ENCODE peak calls at places on chromosomes 2 and 18, in six cellular contexts. G is transverse colon, B is A549, V is SK-N-SH, K is K562, D is tibial nerve. A is an unnamed sample.

GRCh38 chr18:36419913-36420531 is 122.5 kb downstream of the FHOD3 start:
- DNase-seq in D (no peak), G (no peak), B (peak), K (peak), V (no peak), A (no peak)

GRCh38 chr2:12032421-12032820 is 286.0 kb downstream of the LPIN1 start:
- DNase-seq in K (no peak), D (no peak), G (no peak), B (no peak), V (no peak), A (no peak)

GRCh38 chr18:63452273-63452672 is 24.5 kb upstream of the SERPINB5 start:
- DNase-seq in V (no peak), B (no peak), D (no peak), G (peak), K (no peak), A (no peak)

GRCh38 chr2:201769664-201770373 is 10.9 kb downstream of the ALS2 start:
- DNase-seq in D (no peak), G (no peak), B (no peak), V (peak), K (no peak), A (no peak)

GRCh38 chr18:23703057-23703986 is 14.1 kb downstream of the LAMA3 start:
- DNase-seq in V (peak), K (peak), D (no peak), G (no peak), B (peak), A (no peak)

GRCh38 chr2:101152195-101153076 is 1.3 kb upstream of the TBC1D8 start:
- DNase-seq in D (no peak), B (peak), K (peak), V (peak), G (peak), A (peak)

GRCh38 chr2:161415467-161416293 is 417 bp upstream of the TBR1 start:
- DNase-seq in V (peak), G (no peak), D (no peak), B (no peak), K (no peak), A (no peak)

GRCh38 chr2:86053166-86053565 is 52.5 kb downstream of the POLR1A start:
- DNase-seq in D (no peak), V (no peak), K (no peak), G (no peak), B (no peak), A (no peak)

GRCh38 chr2:239378918-239379640 is 21.7 kb downstream of the HDAC4 start:
- DNase-seq in G (no peak), K (no peak), D (peak), V (no peak), B (no peak), A (no peak)

GRCh38 chr2:173079968-173080860 is 4.6 kb downstream of the MAP3K20 start:
- DNase-seq in V (no peak), B (peak), G (no peak), K (no peak), D (no peak), A (no peak)

GRCh38 chr2:48483916-48484315 is 46.0 kb upstream of the STON1 start:
- DNase-seq in B (no peak), D (no peak), K (no peak), G (no peak), V (no peak), A (no peak)

GRCh38 chr2:105180491-105180972 is 61.0 kb upstream of the GPR45 start:
- DNase-seq in G (peak), V (no peak), D (no peak), B (no peak), K (no peak), A (no peak)

GRCh38 chr2:233408366-233409285 is 54.3 kb downstream of the DGKD start:
- DNase-seq in V (no peak), K (no peak), D (no peak), G (no peak), B (no peak), A (peak)

GRCh38 chr2:10042301-10043161 is 819 bp upstream of the KLF11 start:
- DNase-seq in V (no peak), B (no peak), D (peak), G (peak), K (peak), A (peak)

GRCh38 chr2:170651603-170652002 is 63.5 kb upstream of the SP5 start:
- DNase-seq in D (no peak), G (no peak), K (peak), V (no peak), B (no peak), A (no peak)

GRCh38 chr2:158507141-158507540 is 50.4 kb downstream of the PKP4 start:
- DNase-seq in D (no peak), B (no peak), V (no peak), G (no peak), K (no peak), A (no peak)

GRCh38 chr2:86193901-86194567 is 1.2 kb downstream of the IMMT start:
- DNase-seq in V (no peak), G (no peak), B (peak), D (no peak), K (peak), A (no peak)

GRCh38 chr2:100046961-100047950 is 95.1 kb downstream of the AFF3 start:
- DNase-seq in G (no peak), B (peak), V (no peak), D (no peak), K (peak), A (no peak)

GRCh38 chr2:32715391-32715841 is 87.6 kb downstream of the TTC27 start:
- DNase-seq in V (no peak), B (no peak), D (no peak), K (no peak), G (no peak), A (no peak)
- TF ChIP-seq EP300 in V (no peak), B (no peak), D (no peak), K (no peak), G (no peak), A (no peak)

GRCh38 chr2:7653617-7654016 is 736.4 kb downstream of the RNF144A start:
- DNase-seq in B (no peak), D (no peak), K (no peak), G (no peak), V (no peak), A (no peak)
- H3K27ac ChIP-seq in B (no peak), D (no peak), K (no peak), G (no peak), V (no peak), A (no peak)

DNA sequence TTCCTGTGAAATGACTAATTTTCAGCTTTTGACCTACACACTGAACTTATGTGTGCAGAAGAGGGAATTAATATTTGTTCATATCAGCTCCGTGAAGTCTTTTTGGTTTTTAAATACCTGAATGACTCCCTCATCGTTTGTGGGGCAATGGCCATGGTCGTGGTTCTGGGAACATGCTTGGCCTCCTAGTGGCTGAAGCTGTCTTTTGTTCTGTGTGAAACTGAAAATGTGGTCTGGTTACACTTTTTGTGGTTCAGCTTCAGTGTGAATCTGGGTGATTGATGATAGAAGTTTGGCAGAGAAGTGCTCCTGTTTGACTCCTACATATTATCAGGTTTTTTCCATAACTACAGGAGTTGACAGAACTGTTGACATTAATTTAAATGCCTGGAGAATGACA is 408.2 kb downstream of the THSD7B start:
- DNase-seq in B (peak), D (no peak), G (no peak), V (no peak), K (no peak), A (no peak)
- TF ChIP-seq CTCF in B (no peak), D (no peak), G (no peak), V (peak), K (no peak), A (no peak)

GRCh38 chr2:38127277-38127676 is 51.3 kb upstream of the CYP1B1 start:
- DNase-seq in V (no peak), B (no peak), G (no peak), D (no peak), K (no peak), A (no peak)
- TF ChIP-seq EP300 in V (no peak), B (no peak), G (no peak), D (no peak), K (no peak), A (no peak)